ENCODE peak calls at places on chromosomes 16 and 17, in ten cellular contexts. W, G, E, Z, V, N, A, C, O and Y are unnamed samples.

GRCh38 chr17:6752068-6752909 is 3.6 kb upstream of the XAF1 start:
- DNase-seq in E (no peak), N (peak; percentile 18), G (peak; percentile 70), C (peak; percentile 96), O (no peak), Z (no peak), A (no peak), W (no peak), V (no peak), Y (no peak)

GRCh38 chr16:28320741-28321140 is 28.4 kb downstream of the SBK1 start:
- DNase-seq in Z (no peak), C (no peak), N (no peak), V (no peak), E (no peak), O (no peak), A (no peak), G (no peak), W (no peak), Y (no peak)

GRCh38 chr16:86085795-86086194 is 186.8 kb downstream of the IRF8 start:
- DNase-seq in O (no peak), A (no peak), G (no peak), E (no peak), W (no peak), Z (no peak), C (no peak), V (no peak), N (no peak), Y (no peak)

GRCh38 chr16:65295527-65295926 is 173.7 kb upstream of the CDH11 start:
- DNase-seq in Z (no peak), G (no peak), C (no peak), N (no peak), A (no peak), E (no peak), O (no peak), V (no peak), W (no peak), Y (no peak)

GRCh38 chr16:47519996-47520679 is 59.0 kb downstream of the PHKB start:
- DNase-seq in O (no peak), W (no peak), V (no peak), E (no peak), N (peak; percentile 6), Z (no peak), A (no peak), C (no peak), G (no peak), Y (no peak)

GRCh38 chr16:154223-155030 is 2.0 kb downstream of the HBZ start:
- DNase-seq in C (peak; percentile 45), V (no peak), Z (peak; percentile 43), A (no peak), W (peak; percentile 79), G (peak; percentile 39), O (no peak), N (peak; percentile 36), E (no peak), Y (no peak)

GRCh38 chr17:35752945-35753764 is at the start of gene GAS2L2:
- DNase-seq in E (no peak), A (no peak), O (no peak), Z (no peak), C (no peak), V (no peak), N (peak; percentile 43), W (no peak), G (no peak), Y (no peak)

GRCh38 chr17:81203136-81203535 is 19.6 kb downstream of the CEP131 start:
- DNase-seq in V (no peak), O (no peak), G (no peak), C (no peak), W (no peak), Z (no peak), N (no peak), E (no peak), A (no peak), Y (no peak)

GRCh38 chr17:78384479-78385175 is 6.2 kb downstream of the PGS1 start:
- DNase-seq in V (no peak), E (no peak), N (no peak), W (no peak), O (no peak), A (no peak), Z (no peak), G (no peak), C (no peak), Y (no peak)

GRCh38 chr17:51164911-51165679 is 1.1 kb upstream of the NME2 start:
- DNase-seq in N (peak; percentile 15), G (no peak), W (no peak), A (no peak), V (no peak), E (no peak), O (no peak), Z (peak; percentile 22), C (peak; percentile 4), Y (peak; percentile 29)

GRCh38 chr17:9409026-9409425 is 166.6 kb downstream of the STX8 start:
- DNase-seq in G (no peak), C (no peak), E (no peak), O (no peak), A (no peak), V (no peak), Z (no peak), N (peak; percentile 10), W (no peak), Y (no peak)

GRCh38 chr17:57512258-57512657 is 232.8 kb downstream of the CCDC182 start:
- DNase-seq in V (no peak), N (no peak), A (no peak), W (no peak), Z (no peak), E (no peak), O (no peak), G (no peak), C (no peak), Y (no peak)

GRCh38 chr17:59753522-59754467 is 46.3 kb downstream of the VMP1 start:
- DNase-seq in Z (no peak), O (no peak), A (peak; percentile 29), C (peak; percentile 78), W (peak; percentile 56), V (peak; percentile 13), E (peak; percentile 39), G (no peak), N (no peak), Y (no peak)

GRCh38 chr17:61616783-61617182 is 25.8 kb upstream of the NACA2 start:
- DNase-seq in A (no peak), G (no peak), C (no peak), O (no peak), Z (no peak), N (no peak), V (no peak), E (no peak), W (no peak), Y (no peak)

GRCh38 chr17:34658796-34659195 is 79.4 kb downstream of the TMEM132E start:
- DNase-seq in W (no peak), O (no peak), G (no peak), A (no peak), V (no peak), N (no peak), E (no peak), Z (no peak), C (no peak), Y (no peak)

GRCh38 chr16:31265329-31266245 is 5.8 kb downstream of the ITGAM start:
- DNase-seq in C (peak; percentile 82), Z (peak; percentile 86), N (peak; percentile 49), V (peak; percentile 28), W (peak; percentile 83), O (peak; percentile 52), A (no peak), G (no peak), E (peak; percentile 78), Y (peak; percentile 23)

GRCh38 chr16:85659805-85660511 is 28.8 kb downstream of the GINS2 start:
- DNase-seq in V (peak; percentile 48), G (peak; percentile 70), A (peak; percentile 26), N (peak; percentile 76), W (peak; percentile 91), E (peak; percentile 67), O (peak; percentile 68), Z (peak; percentile 88), C (peak; percentile 53), Y (peak; percentile 90)

GRCh38 chr16:13997933-13998332 is 73.2 kb upstream of the MRTFB start:
- DNase-seq in V (no peak), A (no peak), E (no peak), G (no peak), N (peak; percentile 18), Z (no peak), O (no peak), W (peak; percentile 59), C (no peak), Y (no peak)

GRCh38 chr16:86222965-86223551 is 287.3 kb upstream of the FOXF1 start:
- DNase-seq in N (no peak), V (no peak), C (peak; percentile 53), O (no peak), G (no peak), A (no peak), Z (no peak), W (no peak), E (no peak), Y (no peak)

GRCh38 chr16:24282129-24282528 is 26.0 kb downstream of the CACNG3 start:
- DNase-seq in Z (no peak), C (peak; percentile 19), W (no peak), E (no peak), V (no peak), G (no peak), N (no peak), A (no peak), O (no peak), Y (no peak)

GRCh38 chr16:782263-782662 is 5.9 kb downstream of the RPUSD1 start:
- DNase-seq in C (no peak), W (no peak), N (no peak), Z (no peak), V (no peak), G (no peak), O (no peak), A (no peak), E (no peak), Y (no peak)

GRCh38 chr16:57276596-57276995 is 7.9 kb downstream of the PLLP start:
- DNase-seq in N (no peak), G (no peak), Z (no peak), A (no peak), V (no peak), W (no peak), E (no peak), O (no peak), C (peak; percentile 39), Y (no peak)

GRCh38 chr17:39016193-39017153 is 49.3 kb upstream of the FBXO47 start:
- DNase-seq in C (no peak), W (no peak), Z (no peak), G (no peak), A (peak; percentile 46), O (no peak), V (no peak), E (no peak), N (no peak), Y (no peak)

GRCh38 chr16:50202926-50203624 is 50.0 kb downstream of the TENT4B start:
- DNase-seq in N (no peak), C (peak; percentile 78), G (no peak), A (no peak), O (no peak), E (no peak), Z (no peak), W (no peak), V (no peak), Y (no peak)

GRCh38 chr16:54318941-54319340 is 32.4 kb upstream of the IRX3 start:
- DNase-seq in A (no peak), Z (no peak), N (no peak), V (no peak), E (no peak), O (no peak), C (peak; percentile 21), G (no peak), W (no peak), Y (no peak)

GRCh38 chr16:27597361-27597760 is 47.4 kb downstream of the KATNIP start:
- DNase-seq in W (no peak), A (no peak), C (no peak), Z (no peak), E (no peak), G (no peak), O (no peak), V (no peak), N (no peak), Y (no peak)

GRCh38 chr16:86062271-86062965 is 163.5 kb downstream of the IRF8 start:
- DNase-seq in W (no peak), V (no peak), C (no peak), O (no peak), A (no peak), E (no peak), N (no peak), Z (no peak), G (no peak), Y (no peak)

GRCh38 chr17:80724723-80725388 is 180.2 kb downstream of the RPTOR start:
- DNase-seq in G (no peak), Z (no peak), V (no peak), W (no peak), C (peak; percentile 89), N (no peak), A (no peak), E (no peak), O (no peak), Y (no peak)